ENCODE peak calls at places on chromosomes 11 and 22, in six cellular contexts. E, O, H, V, P and L are unnamed samples.

GRCh38 chr11:125179895-125180294 is 15.3 kb downstream of the PKNOX2 start:
- DNase-seq in P (no peak), O (no peak), E (no peak), H (no peak), V (no peak), L (no peak)

GRCh38 chr11:74949748-74950127 is 672 bp downstream of the SPCS2 start:
- DNase-seq in E (no peak), H (no peak), P (peak), O (no peak), V (no peak), L (no peak)

GRCh38 chr11:108906329-108906728 is 241.5 kb downstream of the DDX10 start:
- DNase-seq in P (peak), E (no peak), H (no peak), V (no peak), O (no peak), L (no peak)

GRCh38 chr22:23220485-23221350 is 40.4 kb downstream of the BCR start:
- DNase-seq in P (peak), E (peak), O (no peak), V (no peak), H (peak), L (no peak)

GRCh38 chr22:24247564-24248344 is 2.9 kb upstream of the GGT5 start:
- DNase-seq in V (peak), O (peak), P (peak), E (peak), H (peak), L (peak)

GRCh38 chr11:2578006-2578933 is 121.5 kb downstream of the KCNQ1OT1 start:
- DNase-seq in E (peak), H (no peak), V (peak), P (no peak), O (peak), L (peak)

GRCh38 chr11:67055812-67056211 is 835 bp upstream of the RHOD start:
- DNase-seq in E (no peak), O (no peak), V (no peak), P (peak), H (no peak), L (no peak)

GRCh38 chr11:34758262-34758661 is 137.4 kb downstream of the EHF start:
- DNase-seq in P (peak), V (no peak), H (no peak), E (no peak), O (no peak), L (no peak)

GRCh38 chr11:67239795-67240574 is 26.3 kb upstream of the GRK2 start:
- DNase-seq in O (peak), P (peak), E (peak), H (peak), V (peak), L (peak)

GRCh38 chr22:47018010-47018910 is 255.8 kb downstream of the TBC1D22A start:
- DNase-seq in V (peak), P (no peak), O (no peak), H (no peak), E (peak), L (no peak)

GRCh38 chr11:107676341-107676740 is 35.5 kb downstream of the SLN start:
- DNase-seq in H (no peak), P (no peak), V (no peak), E (no peak), O (no peak), L (no peak)

GRCh38 chr11:57493507-57494503 is 21.7 kb downstream of the SLC43A1 start:
- DNase-seq in O (no peak), P (peak), E (peak), V (peak), H (peak), L (peak)

DNA sequence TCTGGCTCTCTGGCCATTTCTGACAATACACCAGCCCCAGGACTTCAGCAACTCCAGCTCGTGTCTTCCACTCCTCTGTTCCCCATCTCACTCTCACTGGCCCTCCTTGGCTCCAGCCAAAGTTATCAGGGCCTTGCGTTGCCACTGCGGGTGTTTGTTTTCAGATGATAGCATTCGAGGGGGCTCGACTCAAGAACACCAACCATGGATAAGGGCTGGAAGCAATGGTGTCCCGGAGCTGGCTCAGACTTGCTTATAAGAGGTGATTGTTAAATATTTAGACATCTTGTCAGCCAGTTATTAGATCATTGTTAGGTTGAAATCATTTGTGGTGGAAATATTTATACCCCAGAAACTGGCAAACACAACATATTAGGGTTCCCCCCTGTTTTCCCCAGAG is 98.1 kb downstream of the FBXO7 start:
- DNase-seq in V (peak), O (peak), P (no peak), H (no peak), E (no peak), L (no peak)
- TF ChIP-seq CTCF in V (no peak), O (no peak), P (no peak), H (no peak), E (no peak), L (no peak)

GRCh38 chr11:72730243-72730642 is 22.0 kb downstream of the ARAP1 start:
- DNase-seq in O (no peak), E (no peak), P (no peak), H (no peak), V (no peak), L (no peak)

GRCh38 chr11:72735495-72736027 is 16.6 kb downstream of the ARAP1 start:
- DNase-seq in E (no peak), O (no peak), P (peak), V (peak), H (no peak), L (no peak)

GRCh38 chr11:72730706-72731105 is 21.5 kb downstream of the ARAP1 start:
- DNase-seq in O (no peak), E (no peak), H (no peak), V (no peak), P (no peak), L (no peak)

GRCh38 chr11:72736452-72737069 is 15.6 kb downstream of the ARAP1 start:
- DNase-seq in V (peak), E (no peak), H (peak), P (peak), O (no peak), L (no peak)

DNA sequence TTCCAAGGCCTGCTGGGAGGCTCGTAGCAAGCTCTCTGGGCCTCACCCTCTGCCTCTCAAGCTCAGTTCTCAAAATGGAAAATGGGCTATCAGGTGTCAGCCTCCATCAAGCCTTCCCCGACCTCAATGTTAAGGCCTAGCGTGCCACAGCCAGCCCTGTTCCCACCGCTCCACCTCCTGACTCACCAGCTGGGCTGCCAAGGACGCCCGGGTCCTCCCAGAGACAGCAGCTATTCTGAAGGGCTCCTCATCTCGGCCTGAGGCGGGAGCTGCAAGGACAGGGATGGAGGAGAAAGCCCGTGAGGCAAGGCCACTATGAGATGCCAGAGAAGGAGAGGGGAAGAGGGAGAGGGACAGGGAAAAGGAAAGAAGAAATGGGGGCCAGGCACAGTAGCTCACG is 19.9 kb downstream of the ARAP1 start:
- DNase-seq in V (peak), P (no peak), O (no peak), H (no peak), E (no peak), L (no peak)
- TF ChIP-seq CTCF in V (no peak), P (no peak), O (no peak), H (no peak), E (no peak), L (no peak)

DNA sequence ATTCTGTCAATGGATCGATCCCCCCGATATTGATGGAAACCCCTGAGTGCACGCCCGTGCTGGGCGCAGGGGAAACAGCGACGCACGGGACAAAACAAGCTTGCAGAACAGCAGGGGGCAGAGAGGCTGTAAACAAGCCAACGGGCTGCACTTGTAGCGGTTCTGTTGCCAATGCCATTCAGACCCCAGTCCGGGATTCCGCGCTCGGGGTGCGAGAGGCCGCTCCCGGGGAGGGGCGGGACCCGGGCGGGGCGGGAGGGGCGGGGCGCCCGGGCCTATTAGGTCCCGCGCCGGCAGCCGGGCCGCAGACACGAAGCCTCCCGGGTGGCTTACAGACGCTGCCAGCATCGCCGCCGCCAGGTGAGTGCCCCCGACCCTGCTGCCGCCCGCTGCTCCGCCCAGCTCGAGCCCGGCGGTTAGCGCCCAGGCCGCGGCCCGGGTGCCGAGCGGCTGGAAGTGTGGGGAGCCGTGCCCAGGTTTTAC is at the start of gene BIK:
- DNase-seq in O (no peak), E (peak), P (peak), V (no peak), H (peak), L (no peak)
- TF ChIP-seq CTCF in O (no peak), E (no peak), P (peak), V (no peak), H (peak), L (no peak)

DNA sequence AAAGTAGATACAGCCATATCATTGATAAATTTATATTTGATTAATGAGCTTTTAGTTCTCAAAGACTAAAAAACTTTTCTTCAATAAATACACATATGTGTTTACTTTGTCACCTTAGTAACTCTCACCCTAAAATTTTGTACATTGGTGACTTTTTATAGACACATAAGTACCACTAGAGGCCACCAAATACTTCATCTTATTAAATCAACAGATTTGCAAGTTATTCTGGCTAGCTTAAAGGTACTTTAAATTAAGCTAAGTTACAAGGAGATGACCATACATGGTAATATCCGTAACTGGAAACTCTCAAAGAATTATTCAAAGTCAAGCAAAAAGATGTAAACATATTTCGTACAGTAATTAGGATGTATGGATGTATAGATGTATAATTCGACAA is 112.2 kb downstream of the SBF2 start:
- DNase-seq in V (no peak), O (no peak), E (no peak), P (peak), H (no peak), L (no peak)
- TF ChIP-seq CTCF in V (no peak), O (no peak), E (peak), P (no peak), H (no peak), L (no peak)

DNA sequence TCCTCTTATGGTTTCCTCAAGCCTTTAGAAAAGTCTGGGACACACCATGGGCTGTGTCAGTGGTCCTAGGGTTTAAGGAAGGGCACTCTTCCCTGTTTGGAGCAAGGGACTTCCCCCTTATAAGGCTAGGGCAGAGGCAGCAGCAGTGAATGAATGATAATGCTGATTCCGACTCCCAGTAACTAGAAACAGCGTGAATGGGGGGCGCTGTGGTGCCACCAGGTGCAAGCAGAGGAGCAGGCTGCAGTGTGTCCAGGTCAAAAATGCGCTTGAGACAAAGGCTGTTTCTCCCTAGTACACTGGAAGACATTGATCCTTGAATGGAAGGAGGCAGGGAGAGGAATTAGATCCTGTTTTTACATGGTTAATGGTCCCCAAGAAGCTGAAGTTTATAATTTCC is 11.6 kb upstream of the RIC3 start:
- DNase-seq in V (no peak), H (no peak), O (no peak), P (no peak), E (no peak), L (no peak)
- TF ChIP-seq CTCF in V (no peak), H (no peak), O (no peak), P (no peak), E (no peak), L (no peak)

DNA sequence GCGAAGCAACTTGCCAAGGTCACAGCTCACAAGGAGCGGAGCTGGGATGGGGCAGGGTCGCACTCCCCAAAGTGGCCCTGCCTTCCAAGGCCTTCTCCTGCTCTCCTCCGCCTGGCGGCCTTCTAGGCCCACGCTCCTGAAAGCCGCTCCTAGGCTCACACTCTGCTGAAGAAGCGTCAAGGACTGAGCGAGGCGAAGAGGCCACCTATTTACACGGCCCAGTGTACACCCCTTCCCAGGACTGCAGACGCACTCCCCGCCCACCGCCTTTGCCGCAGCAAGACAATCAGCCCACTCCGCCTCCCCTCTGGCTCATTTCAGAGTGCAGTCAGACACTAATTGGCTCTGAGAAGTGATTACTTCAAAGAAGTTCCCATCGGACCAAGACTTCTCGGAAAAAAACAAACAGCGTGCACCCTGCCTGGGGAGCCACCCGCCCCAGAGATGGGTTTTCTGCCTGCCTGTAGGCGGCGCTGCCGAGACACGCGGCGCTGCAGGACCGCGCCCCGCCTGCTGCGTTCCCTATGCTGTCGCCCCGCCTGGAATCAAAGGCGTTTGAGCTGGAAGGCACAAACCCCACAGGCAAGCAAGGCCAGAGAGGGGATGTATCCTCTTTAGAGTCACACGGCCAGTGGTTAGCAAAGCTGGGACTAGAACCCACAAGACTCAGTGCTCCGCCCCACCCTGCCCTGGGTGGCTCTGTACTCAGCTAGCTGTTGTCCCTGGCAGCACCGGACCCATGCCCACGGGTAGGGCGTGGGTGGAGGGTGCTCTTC is 414.8 kb downstream of the BUD13 start:
- DNase-seq in O (no peak), E (peak), P (no peak), H (no peak), V (no peak), L (peak)
- TF ChIP-seq CTCF in O (no peak), E (peak), P (no peak), H (no peak), V (no peak), L (peak)

DNA sequence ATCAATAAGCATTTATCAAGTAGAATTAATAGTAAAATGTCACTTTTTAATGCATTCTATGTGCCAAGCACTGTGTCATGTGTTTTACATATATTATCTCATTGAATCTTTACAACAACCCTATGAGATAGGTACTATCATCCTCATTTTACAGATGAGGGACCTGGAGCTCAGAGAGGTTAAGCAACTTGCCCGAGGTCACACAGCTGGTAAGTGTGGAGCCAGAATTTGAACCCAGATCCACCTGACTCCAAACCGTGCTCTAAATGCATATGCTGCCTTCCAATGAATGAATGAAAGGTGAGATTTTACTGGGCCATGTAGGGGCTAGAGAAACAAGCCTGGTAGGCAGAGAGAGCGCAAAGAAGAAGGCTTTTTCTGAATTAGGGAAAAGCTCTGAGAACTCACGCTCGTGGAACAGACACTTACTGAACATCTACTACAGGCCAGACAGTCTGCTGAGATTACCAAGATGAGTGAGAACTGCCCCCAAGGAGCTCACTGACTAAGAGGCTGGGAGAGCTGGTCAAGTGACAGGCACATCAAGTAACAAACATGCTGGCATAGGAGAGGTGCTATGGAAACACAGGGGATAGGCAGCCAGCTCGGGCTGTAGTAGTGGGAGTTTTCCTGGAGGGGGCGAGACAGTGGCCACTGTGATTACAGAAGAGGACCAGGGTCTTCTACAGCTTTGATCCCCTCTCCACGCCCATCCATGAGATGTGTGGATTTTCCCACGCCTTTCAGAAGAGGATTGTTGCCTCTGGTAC is 4.4 kb downstream of the ABCG4 start:
- DNase-seq in V (no peak), P (no peak), O (no peak), E (no peak), H (no peak), L (no peak)
- TF ChIP-seq CTCF in V (no peak), P (no peak), O (no peak), E (no peak), H (no peak), L (no peak)

GRCh38 chr22:35683560-35683959 is 34.1 kb upstream of the APOL5 start:
- DNase-seq in P (no peak), V (no peak), O (no peak), E (no peak), H (no peak), L (no peak)

GRCh38 chr22:35686298-35686697 is 31.4 kb upstream of the APOL5 start:
- DNase-seq in H (no peak), O (no peak), P (no peak), V (no peak), E (peak), L (no peak)

GRCh38 chr22:35684732-35685131 is 32.9 kb upstream of the APOL5 start:
- DNase-seq in E (no peak), O (no peak), P (no peak), V (no peak), H (no peak), L (no peak)

GRCh38 chr22:35685731-35686130 is 31.9 kb upstream of the APOL5 start:
- DNase-seq in E (no peak), P (peak), O (no peak), H (no peak), V (no peak), L (no peak)

GRCh38 chr22:35684270-35684700 is 33.4 kb upstream of the APOL5 start:
- DNase-seq in H (no peak), O (no peak), E (no peak), P (peak), V (no peak), L (no peak)
- TF ChIP-seq CTCF in H (no peak), O (no peak), E (no peak), P (peak), V (no peak), L (no peak)

DNA sequence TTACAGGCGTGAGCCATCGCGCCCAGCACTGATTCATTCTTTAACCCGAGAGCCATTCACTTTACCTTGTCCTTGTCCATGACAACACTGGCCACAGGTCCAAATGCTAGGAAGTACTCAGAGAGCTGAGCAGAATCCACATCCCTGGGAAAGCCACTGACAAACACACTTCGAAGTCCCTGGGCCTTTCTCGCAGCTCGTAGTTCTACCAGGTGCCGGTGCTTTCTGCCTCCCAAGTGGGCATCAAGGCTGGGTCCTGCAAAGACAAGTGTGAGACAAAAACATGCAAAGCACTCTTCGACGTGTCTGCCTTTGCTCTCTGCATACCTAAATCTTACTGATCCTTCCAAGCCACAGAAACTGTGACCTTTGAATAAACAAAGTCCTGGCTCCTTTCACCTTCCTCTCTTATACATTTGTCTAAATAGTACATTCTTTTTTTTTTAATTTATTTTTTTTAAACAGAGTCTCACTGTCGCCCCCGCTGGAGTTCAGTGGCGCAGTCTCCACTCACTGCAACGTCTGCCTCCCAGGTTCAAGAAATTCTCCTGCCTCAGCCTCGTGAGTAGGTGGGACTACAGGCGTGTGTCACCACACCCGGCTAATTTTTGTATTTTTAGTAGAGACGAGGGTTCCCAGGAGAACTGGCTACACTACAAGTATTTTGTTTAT is 2.2 kb downstream of the TUT1 start:
- DNase-seq in E (no peak), P (peak), O (no peak), H (no peak), V (no peak), L (no peak)
- TF ChIP-seq CTCF in E (peak), P (peak), O (no peak), H (no peak), V (no peak), L (peak)